ENCODE peak calls at places on chromosomes 11 and 22, in five cellular contexts. One of them, this sample, is unnamed.
A peak's percentile ranks its signal among the peaks of the same experiment; 100 is the strongest.

GRCh38 chr22:35322893-35323292 is 23.2 kb downstream of the TOM1 start:
- DNase-seq in cardiac fibroblast: no peak
- DNase-seq in neural progenitor cell: no peak
- DNase-seq in HFF-Myc: no peak
- DNase-seq in BJ: no peak
- DNase-seq in this sample: no peak

GRCh38 chr11:10623797-10624761 is 55.6 kb upstream of the LYVE1 start:
- DNase-seq in cardiac fibroblast: peak; percentile 25
- DNase-seq in neural progenitor cell: no peak
- DNase-seq in HFF-Myc: no peak
- DNase-seq in BJ: no peak
- DNase-seq in this sample: peak; percentile 37

GRCh38 chr11:119014209-119014924 is 3.8 kb downstream of the RPS25 start:
- DNase-seq in cardiac fibroblast: no peak
- DNase-seq in neural progenitor cell: no peak
- DNase-seq in HFF-Myc: no peak
- DNase-seq in BJ: no peak
- DNase-seq in this sample: no peak

GRCh38 chr11:3021125-3021524 is 29.0 kb upstream of the NAP1L4 start:
- DNase-seq in cardiac fibroblast: peak; percentile 43
- DNase-seq in neural progenitor cell: peak; percentile 81
- DNase-seq in HFF-Myc: no peak
- DNase-seq in BJ: no peak
- DNase-seq in this sample: peak; percentile 33

GRCh38 chr11:2699185-2699530 is 636 bp downstream of the KCNQ1OT1 start:
- DNase-seq in cardiac fibroblast: peak; percentile 9
- DNase-seq in neural progenitor cell: no peak
- DNase-seq in HFF-Myc: no peak
- DNase-seq in BJ: no peak
- DNase-seq in this sample: no peak

GRCh38 chr11:118436639-118437045 is 350 bp downstream of the KMT2A start:
- DNase-seq in cardiac fibroblast: no peak
- DNase-seq in neural progenitor cell: no peak
- DNase-seq in HFF-Myc: no peak
- DNase-seq in BJ: no peak
- DNase-seq in this sample: peak; percentile 11

GRCh38 chr11:68053117-68053516 is 14.3 kb downstream of the TCIRG1 start:
- DNase-seq in cardiac fibroblast: no peak
- DNase-seq in neural progenitor cell: no peak
- DNase-seq in HFF-Myc: no peak
- DNase-seq in BJ: no peak
- DNase-seq in this sample: no peak

GRCh38 chr11:96483550-96483949 is 93.7 kb downstream of the JRKL start:
- DNase-seq in cardiac fibroblast: no peak
- DNase-seq in neural progenitor cell: no peak
- DNase-seq in HFF-Myc: no peak
- DNase-seq in BJ: no peak
- DNase-seq in this sample: no peak

GRCh38 chr11:14907411-14908213 is 15.6 kb upstream of the CYP2R1 start:
- DNase-seq in cardiac fibroblast: peak; percentile 67
- DNase-seq in neural progenitor cell: peak; percentile 82
- DNase-seq in HFF-Myc: no peak
- DNase-seq in BJ: no peak
- DNase-seq in this sample: peak; percentile 43

GRCh38 chr11:7490054-7490453 is 4.7 kb downstream of the OLFML1 start:
- DNase-seq in cardiac fibroblast: peak; percentile 81
- DNase-seq in neural progenitor cell: no peak
- DNase-seq in HFF-Myc: no peak
- DNase-seq in BJ: peak; percentile 63
- DNase-seq in this sample: peak; percentile 80

GRCh38 chr11:134313821-134314607 is 17.8 kb upstream of the GLB1L2 start:
- DNase-seq in cardiac fibroblast: no peak
- DNase-seq in neural progenitor cell: no peak
- DNase-seq in HFF-Myc: no peak
- DNase-seq in BJ: no peak
- DNase-seq in this sample: no peak

GRCh38 chr11:118447423-118447822 is 11.1 kb downstream of the KMT2A start:
- DNase-seq in cardiac fibroblast: no peak
- DNase-seq in neural progenitor cell: no peak
- DNase-seq in HFF-Myc: no peak
- DNase-seq in BJ: no peak
- DNase-seq in this sample: no peak

GRCh38 chr11:34647131-34647530 is 26.2 kb downstream of the EHF start:
- DNase-seq in cardiac fibroblast: peak; percentile 34
- DNase-seq in neural progenitor cell: no peak
- DNase-seq in HFF-Myc: peak; percentile 82
- DNase-seq in BJ: peak; percentile 39
- DNase-seq in this sample: peak; percentile 43

GRCh38 chr11:120023120-120023519 is 114.8 kb downstream of the TRIM29 start:
- DNase-seq in cardiac fibroblast: no peak
- DNase-seq in neural progenitor cell: peak; percentile 41
- DNase-seq in HFF-Myc: no peak
- DNase-seq in BJ: no peak
- DNase-seq in this sample: no peak

DNA sequence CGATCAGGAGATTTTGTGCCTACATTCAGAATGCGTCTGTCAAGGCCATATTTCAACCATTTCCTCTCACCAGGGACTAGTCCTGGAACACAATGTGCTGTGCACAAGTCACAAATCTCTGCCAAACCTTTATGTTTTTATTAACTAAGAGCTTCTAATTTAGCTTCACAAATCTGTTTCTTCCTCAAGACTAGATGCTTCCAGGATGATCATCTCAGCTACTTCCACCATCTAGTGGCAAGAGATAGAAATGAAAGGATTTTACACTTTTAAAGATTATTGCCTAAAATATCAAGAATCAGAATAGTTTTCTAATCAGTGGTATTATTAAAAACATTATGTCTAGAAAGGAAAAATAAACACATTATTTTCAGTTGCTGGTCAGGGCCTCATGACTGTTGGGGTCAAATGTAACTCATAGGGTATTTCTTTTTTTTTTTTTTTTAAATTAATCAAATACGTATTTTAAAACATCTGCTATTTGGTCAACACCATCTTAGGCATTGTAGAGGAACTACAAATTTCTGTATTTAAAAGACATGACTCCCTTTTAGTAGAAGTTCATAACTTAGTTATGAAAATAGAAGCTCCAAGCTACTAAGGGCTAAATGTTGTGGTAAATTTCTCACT is 1102.6 kb downstream of the DLG2 start:
- DNase-seq in cardiac fibroblast: peak; percentile 61
- DNase-seq in neural progenitor cell: peak; percentile 44
- DNase-seq in HFF-Myc: no peak
- DNase-seq in BJ: no peak
- DNase-seq in this sample: peak; percentile 65
- TF ChIP-seq CTCF in cardiac fibroblast: peak; percentile 58
- TF ChIP-seq CTCF in neural progenitor cell: peak; percentile 79
- TF ChIP-seq CTCF in HFF-Myc: peak; percentile 13
- TF ChIP-seq CTCF in BJ: peak; percentile 40
- TF ChIP-seq CTCF in this sample: peak; percentile 79

DNA sequence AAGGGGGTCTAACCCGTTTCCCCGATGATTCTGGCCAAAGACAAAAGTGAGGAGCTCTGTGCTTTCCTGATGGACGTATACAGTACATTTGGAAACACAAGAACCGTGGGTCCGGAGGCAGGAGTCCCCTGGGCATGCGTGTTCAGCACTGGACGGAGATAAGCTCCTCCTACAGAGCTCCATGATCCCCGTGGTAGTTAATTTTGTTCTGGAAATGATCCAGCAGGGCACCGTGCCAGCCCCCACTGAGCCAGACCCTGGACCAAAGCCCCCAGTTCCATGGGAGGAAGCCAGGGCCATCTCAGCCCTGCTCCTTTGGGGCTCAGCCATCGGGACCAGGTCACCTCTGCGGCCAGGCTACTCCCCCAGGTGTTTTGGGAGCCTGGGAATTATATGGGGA is 83.3 kb downstream of the TRMU start:
- DNase-seq in cardiac fibroblast: no peak
- DNase-seq in neural progenitor cell: no peak
- DNase-seq in HFF-Myc: no peak
- DNase-seq in BJ: no peak
- DNase-seq in this sample: no peak
- H3K4me3 ChIP-seq in cardiac fibroblast: no peak overlapping the region
- H3K4me3 ChIP-seq in neural progenitor cell: no peak overlapping the region
- H3K4me3 ChIP-seq in HFF-Myc: no peak overlapping the region
- H3K4me3 ChIP-seq in BJ: no peak overlapping the region
- H3K4me3 ChIP-seq in this sample: no peak overlapping the region

GRCh38 chr11:79259800-79260199 is 181.0 kb downstream of the TENM4 start:
- DNase-seq in cardiac fibroblast: no peak
- DNase-seq in neural progenitor cell: no peak
- DNase-seq in HFF-Myc: no peak
- DNase-seq in BJ: no peak
- DNase-seq in this sample: no peak
- TF ChIP-seq CTCF in cardiac fibroblast: no peak
- TF ChIP-seq CTCF in neural progenitor cell: no peak
- TF ChIP-seq CTCF in HFF-Myc: peak; percentile 17
- TF ChIP-seq CTCF in BJ: no peak
- TF ChIP-seq CTCF in this sample: peak; percentile 27

DNA sequence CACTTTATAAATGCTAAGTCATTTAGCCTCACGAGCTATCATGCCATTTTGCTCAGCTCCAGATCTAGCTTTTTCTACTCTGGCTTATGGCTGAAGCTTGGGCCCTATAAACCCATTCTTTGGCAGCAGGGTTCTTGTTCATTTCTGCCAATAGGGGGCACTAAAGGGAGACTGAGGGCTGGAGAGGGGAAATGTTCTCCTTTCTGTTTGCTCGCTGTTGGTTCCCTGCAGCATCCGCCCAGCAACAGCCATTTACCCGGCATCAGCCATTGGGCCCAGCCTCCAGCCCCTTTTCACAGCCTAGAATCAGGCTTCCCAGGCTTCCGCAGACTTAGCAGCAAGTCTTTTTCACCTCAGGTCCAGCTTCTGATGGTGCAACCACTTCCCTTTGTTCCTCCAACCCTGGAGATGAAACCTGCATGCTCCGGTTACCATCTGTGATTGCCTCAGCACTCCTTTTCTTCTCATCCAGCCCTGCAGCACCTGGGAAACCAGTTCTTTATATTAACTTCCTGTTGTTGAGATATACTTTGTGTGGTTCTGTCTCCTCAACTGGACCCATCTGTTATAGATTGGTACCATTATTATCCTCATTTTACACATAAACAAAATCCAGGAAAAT is 4.2 kb upstream of the ME3 start:
- DNase-seq in cardiac fibroblast: peak; percentile 42
- DNase-seq in neural progenitor cell: peak; percentile 82
- DNase-seq in HFF-Myc: no peak
- DNase-seq in BJ: no peak
- DNase-seq in this sample: no peak
- H3K4me3 ChIP-seq in cardiac fibroblast: no peak overlapping the region
- H3K4me3 ChIP-seq in neural progenitor cell: no peak overlapping the region
- H3K4me3 ChIP-seq in HFF-Myc: no peak overlapping the region
- H3K4me3 ChIP-seq in BJ: no peak overlapping the region
- H3K4me3 ChIP-seq in this sample: no peak overlapping the region

DNA sequence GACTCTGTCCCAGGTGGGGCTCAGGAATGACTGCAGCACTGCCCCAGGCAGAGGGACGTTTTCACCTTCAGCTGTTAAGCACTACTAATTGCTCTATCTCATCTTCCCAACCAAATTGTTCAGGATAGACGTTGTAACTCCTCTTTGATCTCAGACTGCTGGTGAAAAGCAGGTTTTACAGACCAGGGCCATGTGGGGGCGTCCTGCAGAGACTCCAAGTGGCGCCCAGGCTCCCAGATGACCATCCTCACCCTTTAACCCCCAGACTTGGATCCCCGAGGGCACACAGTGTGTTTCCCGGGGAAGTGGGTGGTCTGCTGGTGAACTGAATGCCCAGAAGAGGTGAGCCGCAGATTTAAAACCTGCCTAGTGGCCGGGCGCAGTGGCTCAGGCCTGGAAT is 23.9 kb downstream of the FADD start:
- DNase-seq in cardiac fibroblast: peak; percentile 43
- DNase-seq in neural progenitor cell: peak; percentile 49
- DNase-seq in HFF-Myc: no peak
- DNase-seq in BJ: no peak
- DNase-seq in this sample: no peak
- TF ChIP-seq CTCF in cardiac fibroblast: peak; percentile 38
- TF ChIP-seq CTCF in neural progenitor cell: peak; percentile 50
- TF ChIP-seq CTCF in HFF-Myc: peak; percentile 42
- TF ChIP-seq CTCF in BJ: peak; percentile 33
- TF ChIP-seq CTCF in this sample: no peak

DNA sequence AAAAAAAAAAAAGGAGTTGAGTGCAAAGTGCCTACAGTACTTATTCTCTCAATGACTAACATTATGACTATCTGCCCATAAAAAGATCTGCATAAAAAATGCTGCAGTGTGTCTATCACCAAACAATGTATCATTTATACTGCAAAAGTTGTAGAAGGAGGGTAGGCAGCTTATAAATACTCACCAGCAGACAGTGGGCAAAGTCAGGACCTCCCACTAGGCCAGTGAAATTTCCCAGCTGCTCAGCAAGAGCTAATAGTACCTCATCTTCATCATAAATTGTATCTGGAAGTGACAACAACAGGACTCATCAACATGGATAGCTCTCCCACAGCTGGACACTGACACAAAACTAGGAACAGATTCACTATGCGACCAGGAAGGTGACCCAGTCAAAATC is 1.6 kb downstream of the PPP2R1B start:
- DNase-seq in cardiac fibroblast: no peak
- DNase-seq in neural progenitor cell: no peak
- DNase-seq in HFF-Myc: no peak
- DNase-seq in BJ: no peak
- DNase-seq in this sample: peak; percentile 39
- H3K4me3 ChIP-seq in cardiac fibroblast: peak overlapping the region; percentile 95
- H3K4me3 ChIP-seq in neural progenitor cell: peak overlapping the region; percentile 92
- H3K4me3 ChIP-seq in HFF-Myc: peak overlapping the region; percentile 88
- H3K4me3 ChIP-seq in BJ: peak overlapping the region; percentile 81
- H3K4me3 ChIP-seq in this sample: peak overlapping the region; percentile 90

DNA sequence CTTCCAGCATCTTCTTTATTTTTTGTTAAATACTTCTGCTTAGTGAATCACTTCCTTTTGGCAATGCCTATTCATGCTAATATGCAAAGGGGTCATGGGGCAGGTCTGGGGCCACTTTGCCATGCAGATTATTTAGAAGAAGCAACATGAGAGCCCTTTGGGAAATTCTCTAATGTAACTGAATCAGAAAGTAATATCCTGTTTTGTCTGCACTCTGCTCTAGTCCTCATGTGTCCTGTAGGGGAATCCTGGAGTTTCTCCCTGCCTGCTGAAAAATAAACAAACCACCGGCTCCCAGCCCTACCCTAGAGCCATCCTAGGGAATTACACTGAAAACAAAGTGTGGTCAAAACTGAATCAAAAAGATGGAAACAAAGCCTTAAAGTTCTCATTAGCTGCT is 176.4 kb upstream of the POU2AF2 start:
- DNase-seq in cardiac fibroblast: peak; percentile 92
- DNase-seq in neural progenitor cell: peak; percentile 15
- DNase-seq in HFF-Myc: peak; percentile 10
- DNase-seq in BJ: no peak
- DNase-seq in this sample: peak; percentile 69
- TF ChIP-seq CTCF in cardiac fibroblast: peak; percentile 74
- TF ChIP-seq CTCF in neural progenitor cell: peak; percentile 49
- TF ChIP-seq CTCF in HFF-Myc: peak; percentile 27
- TF ChIP-seq CTCF in BJ: peak; percentile 51
- TF ChIP-seq CTCF in this sample: peak; percentile 45

This sample was measured in fibroblast of mammary gland.